ENCODE peak calls at places on chromosomes 1 and 21, in nine cellular contexts. P, J, M, B, D, Q, T, R and S are unnamed samples.

GRCh38 chr21:38987551-38988210 is 182.0 kb downstream of the ETS2 start:
- DNase-seq in P (no peak), J (no peak), M (peak; percentile 46), B (no peak), D (no peak), Q (no peak), T (no peak), R (no peak), S (no peak)

GRCh38 chr1:156860639-156861423 is at the start of gene NTRK1:
- DNase-seq in P (peak; percentile 72), J (no peak), M (peak; percentile 27), B (peak; percentile 83), D (peak; percentile 48), Q (peak; percentile 52), T (peak; percentile 33), R (peak; percentile 48), S (peak; percentile 57)

GRCh38 chr1:203497378-203497777 is 3.4 kb downstream of the OPTC start:
- DNase-seq in P (no peak), J (no peak), M (no peak), B (no peak), D (no peak), Q (no peak), T (no peak), R (no peak), S (no peak)

GRCh38 chr1:232622981-232623380 is 7.0 kb downstream of the SIPA1L2 start:
- DNase-seq in P (no peak), J (no peak), M (no peak), B (peak; percentile 74), D (no peak), Q (no peak), T (no peak), R (no peak), S (no peak)

GRCh38 chr1:230797376-230798186 is 50.4 kb downstream of the CAPN9 start:
- DNase-seq in P (no peak), J (peak; percentile 73), M (peak; percentile 78), B (peak; percentile 81), D (peak; percentile 82), Q (no peak), T (peak; percentile 79), R (peak; percentile 22), S (peak; percentile 20)

GRCh38 chr1:29197590-29197924 is 15.9 kb upstream of the SRSF4 start:
- DNase-seq in P (no peak), J (peak; percentile 53), M (no peak), B (peak; percentile 54), D (peak; percentile 66), Q (peak; percentile 1), T (peak; percentile 67), R (peak; percentile 58), S (peak; percentile 3)

GRCh38 chr21:37700641-37701202 is 215.5 kb downstream of the KCNJ6 start:
- DNase-seq in P (peak; percentile 56), J (peak; percentile 87), M (peak; percentile 15), B (peak; percentile 74), D (peak; percentile 88), Q (peak; percentile 82), T (peak; percentile 86), R (peak; percentile 88), S (peak; percentile 87)

GRCh38 chr1:23979387-23980005 is 631 bp downstream of the SRSF10 start:
- DNase-seq in P (no peak), J (no peak), M (no peak), B (peak; percentile 16), D (peak; percentile 35), Q (no peak), T (no peak), R (no peak), S (no peak)

GRCh38 chr21:31457675-31458074 is 113.6 kb upstream of the TIAM1 start:
- DNase-seq in P (no peak), J (no peak), M (no peak), B (peak; percentile 28), D (no peak), Q (no peak), T (no peak), R (no peak), S (no peak)

GRCh38 chr1:155983191-155984023 is 5.1 kb upstream of the ARHGEF2 start:
- DNase-seq in P (no peak), J (peak; percentile 99), M (no peak), B (peak; percentile 45), D (no peak), Q (no peak), T (peak; percentile 100), R (peak; percentile 67), S (peak; percentile 100)

GRCh38 chr1:87684194-87684593 is 355.5 kb downstream of the LMO4 start:
- DNase-seq in P (no peak), J (peak; percentile 15), M (no peak), B (peak; percentile 14), D (peak; percentile 29), Q (no peak), T (peak; percentile 43), R (no peak), S (peak; percentile 72)

GRCh38 chr1:59971464-59971911 is 44.9 kb upstream of the CYP2J2 start:
- DNase-seq in P (peak; percentile 49), J (peak; percentile 62), M (peak; percentile 86), B (peak; percentile 82), D (peak; percentile 79), Q (peak; percentile 58), T (peak; percentile 68), R (peak; percentile 35), S (peak; percentile 60)

GRCh38 chr1:244314921-244315544 is 136.7 kb downstream of the ADSS2 start:
- DNase-seq in P (no peak), J (no peak), M (no peak), B (no peak), D (peak; percentile 70), Q (no peak), T (peak; percentile 13), R (no peak), S (no peak)

GRCh38 chr1:160656737-160657476 is 10.1 kb upstream of the SLAMF1 start:
- DNase-seq in P (no peak), J (no peak), M (no peak), B (no peak), D (no peak), Q (no peak), T (no peak), R (peak; percentile 74), S (no peak)

GRCh38 chr1:28835237-28835650 is 23.3 kb downstream of the OPRD1 start:
- DNase-seq in P (no peak), J (no peak), M (no peak), B (no peak), D (no peak), Q (peak; percentile 76), T (no peak), R (no peak), S (no peak)

GRCh38 chr1:179229214-179230140 is at the start of gene ABL2:
- DNase-seq in P (peak; percentile 32), J (no peak), M (peak; percentile 24), B (peak; percentile 85), D (peak; percentile 56), Q (no peak), T (peak; percentile 55), R (peak; percentile 48), S (peak; percentile 94)